ENCODE peak calls at places on chromosome 5, in five cellular contexts. P is left lung, F is Right ventricle myocardium superior, Q is heart left ventricle, X is T-helper 17 cell. J is an unnamed sample.

GRCh38 chr5:173310861-173311515 is 17.2 kb downstream of the STC2 start:
- ATAC-seq in P (no peak), F (peak), Q (no peak), X (no peak), J (no peak)

GRCh38 chr5:50923768-50924113 is 257.3 kb downstream of the PARP8 start:
- ATAC-seq in P (no peak), F (peak), Q (peak), X (no peak), J (peak)

GRCh38 chr5:139389701-139390638 is at the start of gene MZB1:
- ATAC-seq in P (no peak), F (no peak), Q (no peak), X (peak), J (peak)

GRCh38 chr5:173515526-173515925 is 100.9 kb downstream of the BOD1 start:
- ATAC-seq in P (no peak), F (no peak), Q (no peak), X (no peak), J (no peak)

GRCh38 chr5:174532453-174533126 is 191.8 kb upstream of the MSX2 start:
- ATAC-seq in P (peak), F (peak), Q (peak), X (peak), J (peak)

GRCh38 chr5:133873454-133873853 is 95.0 kb downstream of the C5orf15 start:
- ATAC-seq in P (no peak), F (no peak), Q (no peak), X (no peak), J (no peak)

GRCh38 chr5:18745988-18746615 is 1111.8 kb downstream of the TAF11L14 start:
- ATAC-seq in P (peak), F (peak), Q (no peak), X (peak), J (peak)

GRCh38 chr5:160496334-160496733 is 74.7 kb downstream of the PTTG1 start:
- ATAC-seq in P (no peak), F (no peak), Q (no peak), X (no peak), J (no peak)

GRCh38 chr5:76451046-76451701 is 48.1 kb downstream of the IQGAP2 start:
- ATAC-seq in P (peak), F (no peak), Q (no peak), X (no peak), J (no peak)

GRCh38 chr5:140040358-140040757 is 2.7 kb downstream of the NRG2 start:
- ATAC-seq in P (no peak), F (no peak), Q (no peak), X (no peak), J (no peak)

GRCh38 chr5:43315697-43316096 is 2.5 kb upstream of the HMGCS1 start:
- ATAC-seq in P (no peak), F (no peak), Q (no peak), X (no peak), J (no peak)

GRCh38 chr5:133801955-133802751 is 166.3 kb downstream of the C5orf15 start:
- ATAC-seq in P (peak), F (peak), Q (peak), X (no peak), J (peak)

GRCh38 chr5:37189355-37189754 is 59.8 kb downstream of the CPLANE1 start:
- ATAC-seq in P (no peak), F (no peak), Q (no peak), X (no peak), J (no peak)

GRCh38 chr5:132459031-132459982 is 31.3 kb downstream of the IRF1 start:
- ATAC-seq in P (peak), F (peak), Q (no peak), X (no peak), J (peak)

GRCh38 chr5:97547999-97548797 is 365.2 kb upstream of the RIOK2 start:
- ATAC-seq in P (peak), F (no peak), Q (no peak), X (peak), J (no peak)

GRCh38 chr5:142325677-142326479 is 1.1 kb upstream of the SPRY4 start:
- ATAC-seq in P (peak), F (peak), Q (no peak), X (no peak), J (no peak)

GRCh38 chr5:93892481-93892880 is 151.1 kb upstream of the POU5F2 start:
- ATAC-seq in P (no peak), F (no peak), Q (no peak), X (no peak), J (no peak)

GRCh38 chr5:40991168-40991980 is 79.8 kb downstream of the MROH2B start:
- ATAC-seq in P (peak), F (peak), Q (peak), X (no peak), J (peak)

GRCh38 chr5:127041571-127041970 is 11.2 kb upstream of the MARCHF3 start:
- ATAC-seq in P (peak), F (peak), Q (peak), X (no peak), J (peak)

GRCh38 chr5:179792612-179793469 is 945 bp upstream of the LTC4S start:
- ATAC-seq in P (no peak), F (peak), Q (no peak), X (no peak), J (no peak)

GRCh38 chr5:126360467-126360866 is 62.7 kb upstream of the GRAMD2B start:
- ATAC-seq in P (peak), F (no peak), Q (no peak), X (no peak), J (no peak)

GRCh38 chr5:31280210-31280609 is 86.7 kb downstream of the CDH6 start:
- ATAC-seq in P (no peak), F (no peak), Q (no peak), X (no peak), J (no peak)

GRCh38 chr5:169717298-169717697 is 80.2 kb downstream of the DOCK2 start:
- ATAC-seq in P (peak), F (no peak), Q (no peak), X (no peak), J (peak)

GRCh38 chr5:141758316-141758965 is 76.4 kb upstream of the ARAP3 start:
- ATAC-seq in P (no peak), F (no peak), Q (no peak), X (no peak), J (no peak)

GRCh38 chr5:94863951-94864350 is 245.5 kb downstream of the SLF1 start:
- ATAC-seq in P (no peak), F (no peak), Q (no peak), X (no peak), J (no peak)

GRCh38 chr5:6452622-6453504 is 4.2 kb downstream of the UBE2QL1 start:
- ATAC-seq in P (no peak), F (peak), Q (no peak), X (no peak), J (no peak)

GRCh38 chr5:148957591-148958202 is 105.2 kb downstream of the SH3TC2 start:
- ATAC-seq in P (peak), F (peak), Q (no peak), X (peak), J (no peak)

GRCh38 chr5:142821027-142821732 is 51.0 kb downstream of the ARHGAP26 start:
- ATAC-seq in P (no peak), F (no peak), Q (no peak), X (no peak), J (no peak)

GRCh38 chr5:154047324-154047723 is 8.6 kb downstream of the MFAP3 start:
- ATAC-seq in P (no peak), F (no peak), Q (no peak), X (no peak), J (no peak)